ENCODE peak calls at places on chromosomes 4 and X, in six cellular contexts. One of them, this sample, is unnamed.

GRCh38 chr4:156790866-156791265 is 180.7 kb downstream of the PDGFC start:
- DNase-seq in IMR-90: peak
- DNase-seq in activated CD4-positive, alpha-beta T cell treated with anti-CD3 and anti-CD28 coated beads, Interleukin-2, amount 50 U/mL, for 4 hours: no peak
- DNase-seq in T-cell: no peak
- DNase-seq in cardiac muscle cell: peak
- DNase-seq in activated CD8-positive, alpha-beta memory T cell treated with anti-CD3 and anti-CD28 coated beads for 48 hours: no peak
- DNase-seq in this sample: peak

GRCh38 chr4:125985856-125986255 is 671.1 kb downstream of the FAT4 start:
- DNase-seq in IMR-90: no peak
- DNase-seq in cardiac muscle cell: no peak
- DNase-seq in T-cell: no peak
- DNase-seq in activated CD8-positive, alpha-beta memory T cell treated with anti-CD3 and anti-CD28 coated beads for 48 hours: no peak
- DNase-seq in activated CD4-positive, alpha-beta T cell treated with anti-CD3 and anti-CD28 coated beads, Interleukin-2, amount 50 U/mL, for 4 hours: no peak
- DNase-seq in this sample: peak

GRCh38 chrX:139224953-139225665 is 305.4 kb upstream of the F9 start:
- DNase-seq in IMR-90: no peak
- DNase-seq in activated CD8-positive, alpha-beta memory T cell treated with anti-CD3 and anti-CD28 coated beads for 48 hours: no peak
- DNase-seq in T-cell: no peak
- DNase-seq in activated CD4-positive, alpha-beta T cell treated with anti-CD3 and anti-CD28 coated beads, Interleukin-2, amount 50 U/mL, for 4 hours: no peak
- DNase-seq in cardiac muscle cell: no peak
- DNase-seq in this sample: peak

GRCh38 chr4:176188654-176189053 is 6.7 kb downstream of the SPATA4 start:
- DNase-seq in cardiac muscle cell: no peak
- DNase-seq in IMR-90: no peak
- DNase-seq in activated CD8-positive, alpha-beta memory T cell treated with anti-CD3 and anti-CD28 coated beads for 48 hours: no peak
- DNase-seq in T-cell: no peak
- DNase-seq in activated CD4-positive, alpha-beta T cell treated with anti-CD3 and anti-CD28 coated beads, Interleukin-2, amount 50 U/mL, for 4 hours: no peak
- DNase-seq in this sample: no peak

GRCh38 chr4:24988776-24989175 is 42.0 kb downstream of the LGI2 start:
- DNase-seq in T-cell: no peak
- DNase-seq in cardiac muscle cell: peak
- DNase-seq in IMR-90: peak
- DNase-seq in activated CD4-positive, alpha-beta T cell treated with anti-CD3 and anti-CD28 coated beads, Interleukin-2, amount 50 U/mL, for 4 hours: no peak
- DNase-seq in activated CD8-positive, alpha-beta memory T cell treated with anti-CD3 and anti-CD28 coated beads for 48 hours: no peak
- DNase-seq in this sample: peak

GRCh38 chrX:47704736-47705135 is 45.8 kb upstream of the UXT start:
- DNase-seq in activated CD4-positive, alpha-beta T cell treated with anti-CD3 and anti-CD28 coated beads, Interleukin-2, amount 50 U/mL, for 4 hours: no peak
- DNase-seq in T-cell: no peak
- DNase-seq in cardiac muscle cell: no peak
- DNase-seq in activated CD8-positive, alpha-beta memory T cell treated with anti-CD3 and anti-CD28 coated beads for 48 hours: no peak
- DNase-seq in IMR-90: no peak
- DNase-seq in this sample: no peak

GRCh38 chr4:40916880-40917279 is 167.1 kb downstream of the NSUN7 start:
- DNase-seq in T-cell: no peak
- DNase-seq in cardiac muscle cell: peak
- DNase-seq in activated CD4-positive, alpha-beta T cell treated with anti-CD3 and anti-CD28 coated beads, Interleukin-2, amount 50 U/mL, for 4 hours: peak
- DNase-seq in activated CD8-positive, alpha-beta memory T cell treated with anti-CD3 and anti-CD28 coated beads for 48 hours: peak
- DNase-seq in IMR-90: no peak
- DNase-seq in this sample: peak

GRCh38 chr4:86977621-86978184 is 42.9 kb downstream of the AFF1 start:
- DNase-seq in IMR-90: peak
- DNase-seq in activated CD8-positive, alpha-beta memory T cell treated with anti-CD3 and anti-CD28 coated beads for 48 hours: no peak
- DNase-seq in activated CD4-positive, alpha-beta T cell treated with anti-CD3 and anti-CD28 coated beads, Interleukin-2, amount 50 U/mL, for 4 hours: peak
- DNase-seq in T-cell: no peak
- DNase-seq in cardiac muscle cell: no peak
- DNase-seq in this sample: no peak

This sample was measured in GM23338.